ENCODE peak calls at places on chromosome 4, in nine cellular contexts. E, W, H, C, T, S, L, U and K are unnamed samples.
A peak's percentile ranks its signal among the peaks of the same experiment; 100 is the strongest.

GRCh38 chr4:151537726-151538125 is 128.8 kb downstream of the FHIP1A start:
- DNase-seq in T (no peak), W (no peak), H (peak; percentile 90), E (no peak), C (peak; percentile 74), L (peak; percentile 24), U (no peak), S (no peak), K (no peak)

GRCh38 chr4:131609039-131609438 is 1540.1 kb upstream of the PCDH10 start:
- DNase-seq in T (no peak), C (peak; percentile 24), E (no peak), W (no peak), S (no peak), U (no peak), H (peak; percentile 26), L (no peak), K (no peak)

GRCh38 chr4:119735136-119735770 is 106.6 kb upstream of the PDE5A start:
- DNase-seq in H (peak; percentile 59), L (peak; percentile 99), T (no peak), W (no peak), C (peak; percentile 96), S (no peak), E (peak; percentile 86), U (no peak), K (no peak)

GRCh38 chr4:141081921-141082381 is 51.3 kb downstream of the RNF150 start:
- DNase-seq in T (no peak), W (no peak), E (no peak), U (no peak), C (no peak), L (no peak), H (no peak), S (no peak), K (no peak)

GRCh38 chr4:73870778-73871177 is 1.6 kb downstream of the CXCL1 start:
- DNase-seq in E (no peak), U (no peak), S (no peak), C (peak; percentile 70), W (no peak), T (no peak), L (no peak), H (peak; percentile 42), K (no peak)

GRCh38 chr4:26701786-26702227 is 117.9 kb downstream of the TBC1D19 start:
- DNase-seq in U (no peak), S (no peak), C (no peak), T (no peak), W (no peak), H (no peak), L (peak; percentile 51), E (no peak), K (no peak)

GRCh38 chr4:3524349-3524748 is 7.9 kb downstream of the LRPAP1 start:
- DNase-seq in S (peak; percentile 52), U (peak; percentile 11), H (no peak), L (no peak), C (no peak), E (no peak), T (no peak), W (no peak), K (no peak)

GRCh38 chr4:174835536-174835935 is 6.5 kb upstream of the GLRA3 start:
- DNase-seq in H (no peak), T (no peak), E (no peak), W (no peak), L (no peak), S (no peak), U (no peak), C (no peak), K (no peak)

GRCh38 chr4:124515591-124515990 is 196.9 kb downstream of the ANKRD50 start:
- DNase-seq in C (no peak), L (no peak), W (peak; percentile 25), T (no peak), E (no peak), U (no peak), H (no peak), S (no peak), K (no peak)

GRCh38 chr4:52102587-52102986 is 51.5 kb downstream of the SPATA18 start:
- DNase-seq in S (no peak), T (no peak), E (no peak), W (no peak), L (peak; percentile 42), C (no peak), U (no peak), H (no peak), K (no peak)

GRCh38 chr4:144647095-144647959 is 1.4 kb downstream of the HHIP start:
- DNase-seq in H (peak; percentile 76), E (no peak), W (peak; percentile 82), U (no peak), T (no peak), S (no peak), L (peak; percentile 55), C (peak; percentile 77), K (no peak)

GRCh38 chr4:37682701-37683401 is 3.3 kb downstream of the RELL1 start:
- DNase-seq in U (no peak), W (no peak), T (no peak), C (peak; percentile 32), S (no peak), E (no peak), L (no peak), H (no peak), K (no peak)

GRCh38 chr4:145731026-145731425 is 51.1 kb downstream of the C4orf51 start:
- DNase-seq in U (peak; percentile 35), C (peak; percentile 45), W (no peak), T (no peak), S (no peak), L (peak; percentile 57), H (peak; percentile 41), E (peak; percentile 34), K (peak; percentile 90)

GRCh38 chr4:108561086-108561485 is 59.3 kb upstream of the RPL34 start:
- DNase-seq in U (no peak), W (no peak), C (peak; percentile 11), T (no peak), E (no peak), S (no peak), L (no peak), H (peak; percentile 7), K (no peak)

GRCh38 chr4:10721616-10722015 is 37.0 kb upstream of the CLNK start:
- DNase-seq in H (no peak), E (no peak), S (no peak), T (no peak), W (no peak), L (no peak), U (no peak), C (no peak), K (no peak)

GRCh38 chr4:3729188-3729884 is 36.8 kb upstream of the ADRA2C start:
- DNase-seq in T (no peak), C (no peak), L (peak; percentile 2), U (no peak), E (no peak), H (no peak), W (no peak), S (no peak), K (no peak)

GRCh38 chr4:54056360-54056759 is 8.0 kb downstream of the CHIC2 start:
- DNase-seq in H (no peak), S (no peak), T (no peak), C (no peak), W (no peak), U (no peak), E (no peak), L (no peak), K (no peak)

GRCh38 chr4:54055494-54055893 is 8.9 kb downstream of the CHIC2 start:
- DNase-seq in L (no peak), C (no peak), H (no peak), T (no peak), U (no peak), E (no peak), S (no peak), W (no peak), K (no peak)

GRCh38 chr4:54054501-54054900 is 9.9 kb downstream of the CHIC2 start:
- DNase-seq in U (no peak), W (no peak), S (no peak), H (no peak), C (no peak), T (no peak), L (no peak), E (no peak), K (no peak)

GRCh38 chr4:54061067-54061466 is 3.3 kb downstream of the CHIC2 start:
- DNase-seq in S (no peak), E (no peak), C (no peak), W (no peak), U (no peak), H (no peak), T (no peak), L (no peak), K (no peak)

GRCh38 chr4:54058171-54058570 is 6.2 kb downstream of the CHIC2 start:
- DNase-seq in S (no peak), C (no peak), L (no peak), H (no peak), E (no peak), T (no peak), U (no peak), W (no peak), K (no peak)
- TF ChIP-seq CTCF in S (no peak), C (no peak), L (no peak), H (no peak), E (no peak), T (no peak), U (no peak), W (no peak), K (no peak)

DNA sequence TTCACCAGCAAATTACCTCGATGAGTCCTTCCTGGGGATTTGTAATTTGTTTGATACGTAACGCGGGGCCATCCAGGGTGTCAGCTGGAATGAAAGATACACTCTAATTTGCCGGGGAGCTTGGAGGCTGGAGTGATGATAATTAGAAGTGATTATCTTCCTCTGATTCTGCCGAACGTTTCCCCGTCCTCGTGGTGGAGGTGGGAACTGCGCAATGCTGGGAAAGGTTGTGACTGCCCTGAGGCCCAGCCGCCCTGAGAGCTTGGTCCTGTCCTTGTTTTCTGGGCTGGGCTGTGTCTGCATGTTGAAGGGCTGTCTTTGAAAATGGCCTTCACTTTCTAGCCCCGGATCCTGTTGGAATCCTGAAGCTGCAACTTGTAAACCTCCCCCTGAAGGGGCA is 48.0 kb downstream of the SORCS2 start:
- DNase-seq in C (no peak), E (no peak), S (no peak), H (no peak), T (no peak), W (no peak), L (no peak), U (no peak), K (no peak)
- TF ChIP-seq CTCF in C (no peak), E (no peak), S (no peak), H (no peak), T (no peak), W (no peak), L (no peak), U (no peak), K (no peak)

GRCh38 chr4:24645765-24646550 is 61.6 kb upstream of the DHX15 start:
- DNase-seq in W (no peak), U (no peak), T (no peak), L (no peak), E (no peak), S (no peak), H (no peak), C (no peak), K (no peak)
- TF ChIP-seq CTCF in W (no peak), U (no peak), T (no peak), L (no peak), E (no peak), S (no peak), H (no peak), C (no peak), K (no peak)

DNA sequence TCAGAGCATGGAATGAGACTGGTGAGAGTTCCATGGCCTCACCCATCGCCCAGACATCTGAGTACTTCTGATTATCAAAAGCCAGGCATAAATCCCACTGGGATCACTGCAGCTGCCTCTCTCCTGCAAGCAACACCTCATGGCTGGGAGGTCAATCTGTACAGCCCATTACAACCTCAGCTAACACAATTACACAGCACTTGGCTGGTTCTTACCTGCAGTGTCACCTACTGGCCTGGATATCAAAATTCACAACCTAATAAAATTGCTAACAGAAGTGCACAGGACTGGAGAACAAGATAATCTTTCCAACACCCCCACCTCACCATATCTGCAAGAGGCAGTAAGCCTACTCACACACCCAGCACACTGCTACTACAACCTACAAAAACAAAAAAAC is 341.7 kb upstream of the NDST3 start:
- DNase-seq in S (no peak), U (no peak), T (no peak), E (no peak), W (no peak), L (no peak), C (no peak), H (no peak), K (no peak)
- TF ChIP-seq CTCF in S (no peak), U (no peak), T (no peak), E (no peak), W (no peak), L (no peak), C (no peak), H (no peak), K (no peak)